ENCODE peak calls at places on chromosomes 2 and 18, in six cellular contexts. One of them, this sample, is unnamed.

GRCh38 chr18:3979024-3979423 is 476.1 kb downstream of the DLGAP1 start:
- DNase-seq in Peyer's patch: no peak
- DNase-seq in A549: no peak
- DNase-seq in memory B cell: no peak
- DNase-seq in hepatocyte: no peak
- DNase-seq in T-helper 1 cell: no peak
- DNase-seq in this sample: no peak

GRCh38 chr2:39144411-39144810 is 23.6 kb upstream of the SOS1 start:
- DNase-seq in Peyer's patch: no peak
- DNase-seq in A549: no peak
- DNase-seq in memory B cell: no peak
- DNase-seq in hepatocyte: no peak
- DNase-seq in T-helper 1 cell: no peak
- DNase-seq in this sample: no peak

GRCh38 chr18:48788378-48788777 is 162.4 kb downstream of the SMAD7 start:
- DNase-seq in Peyer's patch: no peak
- DNase-seq in A549: no peak
- DNase-seq in memory B cell: no peak
- DNase-seq in hepatocyte: no peak
- DNase-seq in T-helper 1 cell: no peak
- DNase-seq in this sample: no peak

GRCh38 chr2:32811696-32812095 is 135.1 kb upstream of the LTBP1 start:
- DNase-seq in Peyer's patch: no peak
- DNase-seq in A549: no peak
- DNase-seq in memory B cell: no peak
- DNase-seq in hepatocyte: no peak
- DNase-seq in T-helper 1 cell: no peak
- DNase-seq in this sample: no peak

GRCh38 chr2:31020713-31021112 is 117.5 kb downstream of the GALNT14 start:
- DNase-seq in Peyer's patch: no peak
- DNase-seq in A549: no peak
- DNase-seq in memory B cell: no peak
- DNase-seq in hepatocyte: no peak
- DNase-seq in T-helper 1 cell: no peak
- DNase-seq in this sample: no peak

GRCh38 chr2:11807156-11808015 is 61.0 kb downstream of the LPIN1 start:
- DNase-seq in Peyer's patch: no peak
- DNase-seq in A549: no peak
- DNase-seq in memory B cell: no peak
- DNase-seq in hepatocyte: no peak
- DNase-seq in T-helper 1 cell: no peak
- DNase-seq in this sample: no peak

GRCh38 chr2:54103454-54104314 is 11.7 kb upstream of the ACYP2 start:
- DNase-seq in Peyer's patch: peak; percentile 71
- DNase-seq in A549: peak; percentile 71
- DNase-seq in memory B cell: no peak
- DNase-seq in hepatocyte: peak; percentile 70
- DNase-seq in T-helper 1 cell: no peak
- DNase-seq in this sample: peak; percentile 82

GRCh38 chr2:239186958-239187357 is 213.9 kb downstream of the HDAC4 start:
- DNase-seq in Peyer's patch: no peak
- DNase-seq in A549: no peak
- DNase-seq in memory B cell: no peak
- DNase-seq in hepatocyte: no peak
- DNase-seq in T-helper 1 cell: no peak
- DNase-seq in this sample: no peak

GRCh38 chr2:168293766-168294165 is 46.4 kb upstream of the STK39 start:
- DNase-seq in Peyer's patch: no peak
- DNase-seq in A549: no peak
- DNase-seq in memory B cell: no peak
- DNase-seq in hepatocyte: no peak
- DNase-seq in T-helper 1 cell: no peak
- DNase-seq in this sample: no peak

GRCh38 chr2:152549428-152549827 is 167.8 kb downstream of the PRPF40A start:
- DNase-seq in Peyer's patch: no peak
- DNase-seq in A549: no peak
- DNase-seq in memory B cell: no peak
- DNase-seq in hepatocyte: no peak
- DNase-seq in T-helper 1 cell: no peak
- DNase-seq in this sample: no peak

GRCh38 chr2:234425923-234426603 is 70.8 kb downstream of the ARL4C start:
- DNase-seq in Peyer's patch: peak; percentile 93
- DNase-seq in A549: no peak
- DNase-seq in memory B cell: peak; percentile 69
- DNase-seq in hepatocyte: no peak
- DNase-seq in T-helper 1 cell: peak; percentile 72
- DNase-seq in this sample: no peak

GRCh38 chr18:58078889-58079573 is 35.0 kb downstream of the NEDD4L start:
- DNase-seq in Peyer's patch: no peak
- DNase-seq in A549: no peak
- DNase-seq in memory B cell: no peak
- DNase-seq in hepatocyte: no peak
- DNase-seq in T-helper 1 cell: no peak
- DNase-seq in this sample: no peak

GRCh38 chr18:58590827-58591226 is 38.1 kb downstream of the ALPK2 start:
- DNase-seq in Peyer's patch: no peak
- DNase-seq in A549: no peak
- DNase-seq in memory B cell: no peak
- DNase-seq in hepatocyte: no peak
- DNase-seq in T-helper 1 cell: no peak
- DNase-seq in this sample: peak; percentile 51

GRCh38 chr2:268323-268722 is 3.6 kb downstream of the ACP1 start:
- DNase-seq in Peyer's patch: no peak
- DNase-seq in A549: no peak
- DNase-seq in memory B cell: no peak
- DNase-seq in hepatocyte: no peak
- DNase-seq in T-helper 1 cell: no peak
- DNase-seq in this sample: no peak

GRCh38 chr2:603427-603826 is 73.8 kb downstream of the TMEM18 start:
- DNase-seq in Peyer's patch: no peak
- DNase-seq in A549: no peak
- DNase-seq in memory B cell: no peak
- DNase-seq in hepatocyte: no peak
- DNase-seq in T-helper 1 cell: no peak
- DNase-seq in this sample: no peak

GRCh38 chr18:60663060-60663989 is 290.8 kb upstream of the MC4R start:
- DNase-seq in Peyer's patch: no peak
- DNase-seq in A549: no peak
- DNase-seq in memory B cell: no peak
- DNase-seq in hepatocyte: no peak
- DNase-seq in T-helper 1 cell: no peak
- DNase-seq in this sample: no peak

GRCh38 chr2:201414099-201415023 is 36.9 kb downstream of the TRAK2 start:
- DNase-seq in Peyer's patch: peak; percentile 24
- DNase-seq in A549: no peak
- DNase-seq in memory B cell: no peak
- DNase-seq in hepatocyte: no peak
- DNase-seq in T-helper 1 cell: no peak
- DNase-seq in this sample: peak; percentile 77